ENCODE peak calls at places on chromosomes 13 and 19, in five cellular contexts. D, B, Y, Z and G are unnamed samples.

GRCh38 chr13:48194392-48194754 is 38.6 kb upstream of the ITM2B start:
- DNase-seq in B (no peak), Z (peak; percentile 30), Y (no peak), D (no peak), G (no peak)

GRCh38 chr19:1871140-1871597 is 7.8 kb upstream of the KLF16 start:
- DNase-seq in B (no peak), D (no peak), Z (no peak), Y (no peak), G (no peak)

GRCh38 chr19:55372316-55373081 is 2.2 kb upstream of the IL11 start:
- DNase-seq in B (no peak), Z (no peak), D (no peak), Y (no peak), G (no peak)

GRCh38 chr13:46983881-46984280 is 87.0 kb upstream of the HTR2A start:
- DNase-seq in Z (no peak), Y (no peak), B (no peak), D (no peak), G (peak; percentile 51)

GRCh38 chr19:38769635-38770211 is 3.6 kb downstream of the LGALS7 start:
- DNase-seq in Y (peak; percentile 80), Z (no peak), B (no peak), D (no peak), G (peak; percentile 44)

GRCh38 chr19:50478901-50479715 is 2.5 kb upstream of the GARIN5A start:
- DNase-seq in B (no peak), Y (peak; percentile 44), D (no peak), Z (no peak), G (peak; percentile 15)

GRCh38 chr13:113305208-113305607 is 8.2 kb downstream of the LAMP1 start:
- DNase-seq in Y (no peak), Z (no peak), B (no peak), D (peak; percentile 16), G (peak; percentile 87)

GRCh38 chr19:6362351-6362801 is 1.0 kb downstream of the CLPP start:
- DNase-seq in Z (no peak), Y (no peak), B (no peak), D (no peak), G (no peak)

GRCh38 chr19:1680976-1681375 is 28.6 kb upstream of the TCF3 start:
- DNase-seq in B (no peak), D (no peak), Y (no peak), Z (no peak), G (no peak)

GRCh38 chr13:23847545-23847944 is 41.7 kb downstream of the MIPEP start:
- DNase-seq in Y (no peak), B (no peak), Z (no peak), D (no peak), G (no peak)

GRCh38 chr19:6736169-6736916 is 1.0 kb downstream of the GPR108 start:
- DNase-seq in Z (peak; percentile 69), Y (peak; percentile 68), D (no peak), B (peak; percentile 31), G (peak; percentile 68)

GRCh38 chr19:38711726-38712153 is 32.5 kb downstream of the CAPN12 start:
- DNase-seq in D (peak; percentile 69), B (peak; percentile 67), Y (no peak), Z (no peak), G (no peak)

GRCh38 chr19:6423499-6424189 is 967 bp downstream of the KHSRP start:
- DNase-seq in Y (no peak), Z (no peak), D (no peak), B (no peak), G (peak; percentile 63)

GRCh38 chr13:39811051-39811450 is 155.6 kb downstream of the COG6 start:
- DNase-seq in Z (peak; percentile 91), B (no peak), D (no peak), Y (no peak), G (no peak)

GRCh38 chr13:109575821-109576220 is 210.6 kb downstream of the IRS2 start:
- DNase-seq in Y (no peak), D (no peak), Z (no peak), B (no peak), G (no peak)

GRCh38 chr13:112931028-112931934 is 37.7 kb upstream of the MCF2L start:
- DNase-seq in B (peak; percentile 37), D (no peak), Z (no peak), Y (peak; percentile 56), G (peak; percentile 47)

GRCh38 chr19:51142119-51142518 is at the start of gene SIGLEC7:
- DNase-seq in B (no peak), D (no peak), Y (no peak), Z (no peak), G (no peak)

GRCh38 chr19:13100031-13100588 is 2.5 kb downstream of the LYL1 start:
- DNase-seq in Y (no peak), B (no peak), Z (peak; percentile 63), D (no peak), G (no peak)

GRCh38 chr13:60627071-60627686 is 230.2 kb downstream of the TDRD3 start:
- DNase-seq in D (no peak), Y (peak; percentile 61), B (no peak), Z (peak; percentile 25), G (peak; percentile 41)

GRCh38 chr13:36685912-36686311 is 12.1 kb downstream of the SERTM1 start:
- DNase-seq in Z (no peak), Y (no peak), B (no peak), D (no peak), G (no peak)

GRCh38 chr13:21033866-21034601 is 27.4 kb downstream of the LATS2 start:
- DNase-seq in D (peak; percentile 30), Y (no peak), Z (no peak), B (no peak), G (no peak)

GRCh38 chr13:45238945-45239795 is 38.3 kb upstream of the KCTD4 start:
- DNase-seq in B (no peak), Y (no peak), D (no peak), Z (no peak), G (peak; percentile 80)

GRCh38 chr19:50557009-50557613 is 11.1 kb downstream of the LRRC4B start:
- DNase-seq in B (no peak), Z (no peak), D (no peak), Y (no peak), G (no peak)

GRCh38 chr19:52138614-52139290 is 986 bp downstream of the ZNF616 start:
- DNase-seq in Z (peak; percentile 23), B (no peak), Y (peak; percentile 20), D (no peak), G (peak; percentile 19)

GRCh38 chr19:45079063-45079910 is at the start of gene GEMIN7:
- DNase-seq in Y (peak; percentile 83), D (no peak), B (no peak), Z (peak; percentile 73), G (peak; percentile 67)

GRCh38 chr19:39172700-39173501 is 23.9 kb upstream of the NCCRP1 start:
- DNase-seq in Y (no peak), B (no peak), D (no peak), Z (no peak), G (no peak)

GRCh38 chr19:5536337-5536894 is 31.3 kb downstream of the TINCR start:
- DNase-seq in B (peak; percentile 1), D (no peak), Z (no peak), Y (peak; percentile 65), G (peak; percentile 46)

GRCh38 chr13:25372275-25373081 is 704 bp downstream of the ATP8A2 start:
- DNase-seq in Z (no peak), D (no peak), Y (peak; percentile 56), B (no peak), G (no peak)

GRCh38 chr19:53158119-53158656 is 665 bp downstream of the ZNF347 start:
- DNase-seq in B (no peak), Z (no peak), D (peak; percentile 4), Y (peak; percentile 23), G (peak; percentile 30)

GRCh38 chr13:93559718-93560117 is 333.1 kb downstream of the GPC6 start:
- DNase-seq in Z (no peak), Y (no peak), B (no peak), D (no peak), G (peak; percentile 70)

GRCh38 chr19:5170329-5170745 is 170.3 kb downstream of the PTPRS start:
- DNase-seq in Y (no peak), B (no peak), Z (no peak), D (no peak), G (no peak)